ENCODE peak calls at places on chromosome 21, in four cellular contexts. A is heart right ventricle, D is prostate gland, Q is esophagus squamous epithelium. N is an unnamed sample.

GRCh38 chr21:41321908-41322495 is 5.4 kb downstream of the FAM3B start:
- DNase-seq in Q (no peak), A (no peak), D (peak; percentile 73), N (no peak)

GRCh38 chr21:43775795-43776430 is at the start of gene CSTB:
- DNase-seq in D (peak; percentile 79), Q (no peak), A (peak; percentile 86), N (peak; percentile 62)

GRCh38 chr21:42002421-42002958 is 7.7 kb downstream of the ZBTB21 start:
- DNase-seq in Q (no peak), A (no peak), D (no peak), N (no peak)

GRCh38 chr21:26070822-26071425 is 99.6 kb downstream of the APP start:
- DNase-seq in Q (no peak), A (no peak), D (no peak), N (peak; percentile 61)

GRCh38 chr21:15005391-15005790 is 59.4 kb downstream of the NRIP1 start:
- DNase-seq in D (no peak), Q (no peak), A (no peak), N (peak; percentile 55)

GRCh38 chr21:41768371-41769042 is 1.7 kb upstream of the RIPK4 start:
- DNase-seq in Q (no peak), A (no peak), D (no peak), N (peak; percentile 33)

GRCh38 chr21:37827878-37828277 is 88.4 kb downstream of the KCNJ6 start:
- DNase-seq in D (no peak), Q (no peak), A (no peak), N (no peak)

GRCh38 chr21:19328954-19329353 is 925.4 kb upstream of the TMPRSS15 start:
- DNase-seq in A (no peak), Q (no peak), D (no peak), N (no peak)

GRCh38 chr21:38384675-38385074 is 113.6 kb downstream of the ERG start:
- DNase-seq in A (no peak), D (no peak), Q (no peak), N (no peak)

GRCh38 chr21:32803651-32804050 is 32.1 kb upstream of the PAXBP1 start:
- DNase-seq in D (no peak), Q (no peak), A (no peak), N (no peak)

GRCh38 chr21:44865561-44866280 is 7.8 kb downstream of the PTTG1IP start:
- DNase-seq in A (peak; percentile 7), D (no peak), Q (no peak), N (no peak)

GRCh38 chr21:45388611-45389296 is 16.2 kb upstream of the COL18A1 start:
- DNase-seq in Q (no peak), A (no peak), D (no peak), N (no peak)

GRCh38 chr21:27840273-27840672 is 873.4 kb upstream of the ADAMTS5 start:
- DNase-seq in D (peak; percentile 8), Q (no peak), A (no peak), N (no peak)

GRCh38 chr21:15422761-15423160 is 307.0 kb upstream of the USP25 start:
- DNase-seq in D (no peak), Q (no peak), A (no peak), N (no peak)

GRCh38 chr21:14900611-14901010 is 164.2 kb downstream of the NRIP1 start:
- DNase-seq in D (no peak), A (no peak), Q (no peak), N (no peak)

GRCh38 chr21:38478782-38479181 is 19.5 kb downstream of the ERG start:
- DNase-seq in Q (no peak), A (no peak), D (no peak), N (no peak)

DNA sequence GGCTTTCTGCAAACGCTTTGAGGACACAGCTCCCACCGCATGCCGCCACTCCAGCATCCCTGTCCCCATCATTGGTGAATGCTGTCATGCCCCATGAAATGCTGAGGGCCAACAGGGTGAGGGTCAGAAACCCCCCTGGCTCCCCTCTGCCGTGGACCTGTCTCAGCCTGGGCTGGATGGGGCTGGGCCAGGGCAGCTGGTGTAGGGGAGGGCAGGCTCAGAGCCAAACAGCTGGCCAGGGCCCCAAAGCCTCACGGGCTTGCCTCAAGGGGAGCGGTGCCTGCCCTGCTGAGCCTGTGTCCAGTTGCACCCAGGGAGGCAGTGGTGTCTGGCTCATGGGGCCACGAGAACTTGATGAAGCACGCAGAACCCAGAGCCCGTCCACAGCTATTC is 49.7 kb downstream of the S100B start:
- DNase-seq in Q (no peak), D (no peak), A (no peak), N (no peak)
- H3K36me3 ChIP-seq in Q (peaks cover 100% of the 10 kb centered on the region), D (peaks cover 4% of the 10 kb centered on the region), A (peaks cover 93% of the 10 kb centered on the region), N (peaks cover 36% of the 10 kb centered on the region)

DNA sequence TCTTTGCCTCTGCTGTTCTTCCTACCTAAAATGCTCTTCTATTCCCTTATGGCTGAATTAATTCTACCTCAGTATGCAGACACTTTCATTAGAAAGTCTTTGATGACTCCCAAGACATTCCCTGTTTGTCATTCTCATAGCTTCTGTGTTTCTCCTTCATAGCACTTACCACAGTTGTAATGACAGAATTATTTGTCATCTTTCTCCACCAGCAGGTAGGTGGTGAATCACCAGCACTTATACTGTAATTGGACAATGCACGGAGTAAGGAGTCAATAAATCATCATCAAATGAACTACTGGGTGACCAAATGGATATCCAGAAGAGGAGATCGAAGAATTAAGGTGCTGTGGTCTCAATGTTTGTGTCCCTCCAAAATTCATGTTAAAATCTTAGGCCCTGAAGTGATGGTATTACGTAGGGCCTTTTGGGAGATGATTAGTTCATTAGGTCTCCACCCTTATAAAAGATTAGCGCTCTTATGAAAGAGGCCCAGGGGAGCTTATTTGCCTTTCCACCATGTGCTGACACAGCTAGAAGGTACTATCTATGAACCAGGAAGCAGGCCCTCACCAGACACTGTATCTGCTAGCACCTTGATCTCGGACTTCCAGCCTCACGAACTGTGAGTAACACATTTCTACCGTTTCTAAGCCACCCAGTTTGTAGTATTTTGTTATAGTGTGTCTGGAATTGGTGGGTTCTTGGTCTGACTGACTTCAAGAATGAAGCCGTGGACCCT is 2.4 kb upstream of the CCT8 start:
- DNase-seq in Q (no peak), D (no peak), A (no peak), N (no peak)
- H3K4me3 ChIP-seq in Q (no peak overlapping the region), D (no peak overlapping the region), A (no peak overlapping the region), N (no peak overlapping the region)

GRCh38 chr21:35172231-35172630 is 123.1 kb upstream of the RUNX1 start:
- DNase-seq in Q (no peak), A (no peak), D (no peak), N (peak; percentile 31)

GRCh38 chr21:35178812-35179211 is 129.7 kb upstream of the RUNX1 start:
- DNase-seq in A (no peak), Q (no peak), D (no peak), N (no peak)

GRCh38 chr21:35179990-35180557 is 131.0 kb upstream of the RUNX1 start:
- DNase-seq in A (no peak), D (no peak), Q (no peak), N (no peak)

DNA sequence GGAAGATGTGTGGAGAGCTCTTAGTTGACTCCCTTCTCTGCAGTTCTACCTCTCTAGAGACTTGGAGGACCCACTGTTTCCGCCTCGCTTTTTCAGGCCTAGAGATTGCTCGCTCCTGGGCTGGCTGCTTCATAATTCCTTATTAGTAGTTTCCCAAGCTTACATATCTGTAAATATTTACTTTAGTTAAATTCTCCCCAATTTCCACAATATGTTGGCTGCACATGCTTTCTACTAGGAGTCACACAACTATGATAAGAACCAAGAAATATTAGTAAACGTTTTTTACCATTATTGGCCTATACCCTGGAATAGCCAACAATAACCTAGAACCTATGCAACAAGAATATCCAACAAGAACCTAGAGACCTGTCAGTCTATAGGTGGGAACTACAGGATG is 129.0 kb upstream of the RUNX1 start:
- DNase-seq in A (no peak), D (no peak), Q (no peak), N (no peak)
- H3K4me1 ChIP-seq in A (no peaks in the 10 kb centered on the region), D (no peaks in the 10 kb centered on the region), Q (no peaks in the 10 kb centered on the region), N (no peaks in the 10 kb centered on the region)

DNA sequence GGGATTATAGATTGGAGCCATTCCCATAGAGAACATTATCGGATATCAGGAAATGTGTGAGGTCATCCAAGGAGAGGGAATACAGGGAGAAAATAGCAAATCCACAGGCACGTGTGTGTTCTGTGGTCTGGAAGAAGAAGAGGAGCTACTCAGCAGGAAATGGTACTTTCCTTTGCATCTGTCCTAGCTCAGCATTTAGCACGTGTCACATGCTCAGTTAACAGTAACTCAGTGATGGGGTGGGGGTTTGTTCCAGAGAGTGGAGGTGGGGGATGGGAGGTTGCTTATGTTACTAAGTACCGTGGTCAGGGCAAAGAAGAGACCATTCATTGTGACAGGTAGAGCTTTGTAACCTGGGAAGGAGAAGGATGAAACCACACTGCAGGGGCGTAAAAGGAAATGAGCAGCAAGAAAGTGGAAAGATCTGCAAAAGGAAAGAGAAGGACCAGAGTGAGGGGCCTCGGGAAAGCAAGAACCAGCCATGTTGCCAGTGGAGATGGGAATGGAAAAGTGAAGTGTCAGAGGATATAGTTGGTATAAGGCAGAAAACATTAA is 100.4 kb downstream of the ATP5PO start:
- DNase-seq in A (no peak), D (no peak), Q (no peak), N (no peak)
- H3K36me3 ChIP-seq in A (peaks cover 61% of the 10 kb centered on the region), D (no peaks in the 10 kb centered on the region), Q (peaks cover 62% of the 10 kb centered on the region), N (no peaks in the 10 kb centered on the region)

DNA sequence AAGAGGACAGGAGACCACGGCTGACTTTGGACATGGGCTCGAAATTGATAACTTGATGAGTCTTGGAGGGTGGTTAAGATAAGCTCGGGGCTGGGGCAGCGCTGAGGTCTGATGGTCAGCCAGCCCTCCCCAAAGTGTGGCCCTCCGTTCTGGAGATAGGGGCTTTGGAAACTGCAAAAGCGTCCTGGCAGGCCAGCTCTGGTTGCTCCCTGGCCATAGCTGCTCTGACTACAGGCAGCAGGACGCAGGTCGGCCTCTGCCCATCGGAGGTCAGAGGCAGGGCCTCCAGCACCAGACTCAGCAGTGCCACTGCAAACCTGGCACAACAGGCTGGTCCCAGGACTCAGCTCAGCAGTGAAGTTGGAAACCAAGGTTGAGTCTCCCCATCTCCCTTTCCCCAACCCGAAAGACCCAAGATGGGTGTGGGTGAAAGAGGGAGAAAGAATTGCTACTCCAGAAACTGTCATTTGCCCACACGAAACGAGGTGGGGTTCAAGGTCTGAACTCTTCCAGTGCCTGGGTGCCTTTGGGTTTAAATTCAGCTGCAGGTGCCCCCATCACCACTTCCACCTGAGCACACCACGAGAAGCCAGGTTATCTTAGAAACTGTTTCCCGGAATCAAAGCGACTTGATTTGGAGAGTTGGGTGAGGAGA is 4.8 kb downstream of the SIM2 start:
- DNase-seq in D (no peak), A (no peak), Q (no peak), N (no peak)
- H3K4me3 ChIP-seq in D (no peak overlapping the region), A (no peak overlapping the region), Q (peak overlapping the region; percentile 31), N (no peak overlapping the region)